ENCODE peak calls at places on chromosomes 6 and 20, in nine cellular contexts. One of them, this sample, is unnamed.

GRCh38 chr6:134293659-134294161 is 24.2 kb downstream of the SGK1 start:
- DNase-seq in endothelial cell of umbilical vein: no peak
- DNase-seq in HepG2: no peak
- DNase-seq in ovary: no peak
- DNase-seq in heart right ventricle: no peak
- DNase-seq in transverse colon: no peak
- DNase-seq in choroid plexus epithelial cell: no peak
- DNase-seq in adrenal gland: peak
- DNase-seq in CD8-positive, alpha-beta T cell: no peak
- DNase-seq in this sample: no peak

GRCh38 chr20:63857751-63858392 is 3.4 kb upstream of the ABHD16B start:
- DNase-seq in endothelial cell of umbilical vein: no peak
- DNase-seq in HepG2: no peak
- DNase-seq in ovary: peak
- DNase-seq in heart right ventricle: peak
- DNase-seq in transverse colon: no peak
- DNase-seq in choroid plexus epithelial cell: peak
- DNase-seq in adrenal gland: no peak
- DNase-seq in CD8-positive, alpha-beta T cell: no peak
- DNase-seq in this sample: peak

GRCh38 chr20:43800186-43800585 is 73.4 kb upstream of the GTSF1L start:
- DNase-seq in endothelial cell of umbilical vein: no peak
- DNase-seq in HepG2: no peak
- DNase-seq in ovary: no peak
- DNase-seq in heart right ventricle: no peak
- DNase-seq in transverse colon: no peak
- DNase-seq in choroid plexus epithelial cell: no peak
- DNase-seq in adrenal gland: no peak
- DNase-seq in CD8-positive, alpha-beta T cell: no peak
- DNase-seq in this sample: no peak

GRCh38 chr6:79280756-79281155 is 46.3 kb upstream of the HMGN3 start:
- DNase-seq in endothelial cell of umbilical vein: no peak
- DNase-seq in HepG2: no peak
- DNase-seq in ovary: no peak
- DNase-seq in heart right ventricle: no peak
- DNase-seq in transverse colon: no peak
- DNase-seq in choroid plexus epithelial cell: no peak
- DNase-seq in adrenal gland: no peak
- DNase-seq in CD8-positive, alpha-beta T cell: no peak
- DNase-seq in this sample: no peak

GRCh38 chr6:30830438-30830837 is 53.9 kb upstream of the DDR1 start:
- DNase-seq in endothelial cell of umbilical vein: no peak
- DNase-seq in HepG2: no peak
- DNase-seq in ovary: no peak
- DNase-seq in heart right ventricle: no peak
- DNase-seq in transverse colon: no peak
- DNase-seq in choroid plexus epithelial cell: no peak
- DNase-seq in adrenal gland: no peak
- DNase-seq in CD8-positive, alpha-beta T cell: no peak
- DNase-seq in this sample: no peak

GRCh38 chr6:35733633-35734032 is 3.2 kb upstream of the ARMC12 start:
- DNase-seq in endothelial cell of umbilical vein: no peak
- DNase-seq in HepG2: no peak
- DNase-seq in ovary: no peak
- DNase-seq in heart right ventricle: no peak
- DNase-seq in transverse colon: no peak
- DNase-seq in choroid plexus epithelial cell: no peak
- DNase-seq in adrenal gland: no peak
- DNase-seq in CD8-positive, alpha-beta T cell: no peak
- DNase-seq in this sample: no peak

GRCh38 chr6:34926655-34927054 is 37.6 kb downstream of the ANKS1A start:
- DNase-seq in endothelial cell of umbilical vein: no peak
- DNase-seq in HepG2: no peak
- DNase-seq in ovary: no peak
- DNase-seq in heart right ventricle: no peak
- DNase-seq in transverse colon: no peak
- DNase-seq in choroid plexus epithelial cell: peak
- DNase-seq in adrenal gland: no peak
- DNase-seq in CD8-positive, alpha-beta T cell: no peak
- DNase-seq in this sample: peak

GRCh38 chr6:12957321-12958051 is 240.9 kb downstream of the PHACTR1 start:
- DNase-seq in endothelial cell of umbilical vein: peak
- DNase-seq in HepG2: no peak
- DNase-seq in ovary: peak
- DNase-seq in heart right ventricle: peak
- DNase-seq in transverse colon: peak
- DNase-seq in choroid plexus epithelial cell: peak
- DNase-seq in adrenal gland: peak
- DNase-seq in CD8-positive, alpha-beta T cell: peak
- DNase-seq in this sample: peak

GRCh38 chr6:101393291-101394251 is at the start of gene GRIK2:
- DNase-seq in endothelial cell of umbilical vein: peak
- DNase-seq in HepG2: no peak
- DNase-seq in ovary: no peak
- DNase-seq in heart right ventricle: peak
- DNase-seq in transverse colon: peak
- DNase-seq in choroid plexus epithelial cell: no peak
- DNase-seq in adrenal gland: peak
- DNase-seq in CD8-positive, alpha-beta T cell: no peak
- DNase-seq in this sample: peak

GRCh38 chr20:58888521-58889333 is 36.2 kb downstream of the GNAS start:
- DNase-seq in endothelial cell of umbilical vein: peak
- DNase-seq in HepG2: peak
- DNase-seq in ovary: peak
- DNase-seq in heart right ventricle: peak
- DNase-seq in transverse colon: peak
- DNase-seq in choroid plexus epithelial cell: peak
- DNase-seq in adrenal gland: peak
- DNase-seq in CD8-positive, alpha-beta T cell: peak
- DNase-seq in this sample: peak

DNA sequence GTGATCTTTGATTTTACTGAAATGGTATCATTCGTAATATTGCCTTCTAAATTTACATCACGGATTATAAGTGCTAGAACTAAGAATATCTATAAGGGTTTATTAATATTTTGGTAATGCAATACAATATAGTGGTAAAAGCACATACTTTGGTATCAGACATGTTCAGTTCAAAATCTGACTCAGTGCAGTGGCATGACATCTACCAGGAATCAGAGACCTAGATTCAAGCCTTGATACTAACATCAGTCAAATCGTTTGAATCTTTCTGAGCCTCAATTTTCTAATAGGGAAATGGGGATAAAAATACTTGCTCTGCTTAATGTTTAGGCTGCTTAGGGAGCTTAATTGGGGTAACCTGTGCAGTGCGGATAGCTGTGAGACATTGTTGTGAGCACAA is 488.0 kb downstream of the BCKDHB start:
- DNase-seq in endothelial cell of umbilical vein: no peak
- DNase-seq in HepG2: no peak
- DNase-seq in ovary: no peak
- DNase-seq in heart right ventricle: no peak
- DNase-seq in transverse colon: no peak
- DNase-seq in choroid plexus epithelial cell: peak
- DNase-seq in adrenal gland: no peak
- DNase-seq in CD8-positive, alpha-beta T cell: no peak
- DNase-seq in this sample: peak
- TF ChIP-seq CTCF in endothelial cell of umbilical vein: no peak
- TF ChIP-seq CTCF in HepG2: no peak
- TF ChIP-seq CTCF in ovary: no peak
- TF ChIP-seq CTCF in heart right ventricle: no peak
- TF ChIP-seq CTCF in transverse colon: no peak
- TF ChIP-seq CTCF in choroid plexus epithelial cell: no peak
- TF ChIP-seq CTCF in adrenal gland: no peak
- TF ChIP-seq CTCF in CD8-positive, alpha-beta T cell: no peak
- TF ChIP-seq CTCF in this sample: no peak

GRCh38 chr6:15032015-15032414 is 213.9 kb upstream of the JARID2 start:
- DNase-seq in endothelial cell of umbilical vein: no peak
- DNase-seq in HepG2: no peak
- DNase-seq in ovary: no peak
- DNase-seq in heart right ventricle: no peak
- DNase-seq in transverse colon: no peak
- DNase-seq in choroid plexus epithelial cell: no peak
- DNase-seq in adrenal gland: no peak
- DNase-seq in CD8-positive, alpha-beta T cell: no peak
- DNase-seq in this sample: no peak
- H3K4me3 ChIP-seq in endothelial cell of umbilical vein: no peak
- H3K4me3 ChIP-seq in HepG2: no peak
- H3K4me3 ChIP-seq in ovary: no peak
- H3K4me3 ChIP-seq in heart right ventricle: no peak
- H3K4me3 ChIP-seq in transverse colon: no peak
- H3K4me3 ChIP-seq in choroid plexus epithelial cell: no peak
- H3K4me3 ChIP-seq in adrenal gland: no peak
- H3K4me3 ChIP-seq in CD8-positive, alpha-beta T cell: no peak
- H3K4me3 ChIP-seq in this sample: no peak

GRCh38 chr20:53666144-53666543 is 72.5 kb upstream of the ZNF217 start:
- DNase-seq in endothelial cell of umbilical vein: no peak
- DNase-seq in HepG2: no peak
- DNase-seq in ovary: no peak
- DNase-seq in heart right ventricle: no peak
- DNase-seq in transverse colon: peak
- DNase-seq in choroid plexus epithelial cell: no peak
- DNase-seq in adrenal gland: no peak
- DNase-seq in CD8-positive, alpha-beta T cell: no peak
- DNase-seq in this sample: no peak

GRCh38 chr20:53672484-53673129 is 79.0 kb upstream of the ZNF217 start:
- DNase-seq in endothelial cell of umbilical vein: no peak
- DNase-seq in HepG2: no peak
- DNase-seq in ovary: no peak
- DNase-seq in heart right ventricle: no peak
- DNase-seq in transverse colon: no peak
- DNase-seq in choroid plexus epithelial cell: peak
- DNase-seq in adrenal gland: no peak
- DNase-seq in CD8-positive, alpha-beta T cell: no peak
- DNase-seq in this sample: peak

GRCh38 chr20:53668981-53669380 is 75.3 kb upstream of the ZNF217 start:
- DNase-seq in endothelial cell of umbilical vein: no peak
- DNase-seq in HepG2: no peak
- DNase-seq in ovary: no peak
- DNase-seq in heart right ventricle: no peak
- DNase-seq in transverse colon: peak
- DNase-seq in choroid plexus epithelial cell: no peak
- DNase-seq in adrenal gland: no peak
- DNase-seq in CD8-positive, alpha-beta T cell: no peak
- DNase-seq in this sample: no peak

GRCh38 chr20:53676519-53676822 is 82.8 kb upstream of the ZNF217 start:
- DNase-seq in endothelial cell of umbilical vein: no peak
- DNase-seq in HepG2: no peak
- DNase-seq in ovary: no peak
- DNase-seq in heart right ventricle: no peak
- DNase-seq in transverse colon: no peak
- DNase-seq in choroid plexus epithelial cell: no peak
- DNase-seq in adrenal gland: no peak
- DNase-seq in CD8-positive, alpha-beta T cell: no peak
- DNase-seq in this sample: no peak

DNA sequence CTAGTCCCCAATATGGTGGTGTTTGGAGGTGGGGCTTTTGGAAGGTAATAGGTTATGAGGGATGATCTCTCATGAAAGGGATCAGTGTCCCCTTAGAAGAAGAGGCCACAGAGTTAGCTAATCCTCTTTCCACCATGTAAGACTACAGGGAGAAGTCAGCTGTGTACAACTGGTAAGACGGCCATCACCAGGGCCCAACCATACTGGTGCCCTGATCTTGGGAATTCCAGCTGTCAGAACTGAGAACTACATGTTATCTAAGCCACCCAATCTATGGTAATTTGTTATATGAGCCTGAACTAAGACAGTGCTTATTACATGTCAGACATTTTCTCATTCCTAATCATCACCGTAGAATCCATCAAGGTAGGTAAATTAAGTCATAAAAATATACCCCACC is 77.7 kb upstream of the ZNF217 start:
- DNase-seq in endothelial cell of umbilical vein: no peak
- DNase-seq in HepG2: no peak
- DNase-seq in ovary: no peak
- DNase-seq in heart right ventricle: no peak
- DNase-seq in transverse colon: no peak
- DNase-seq in choroid plexus epithelial cell: no peak
- DNase-seq in adrenal gland: no peak
- DNase-seq in CD8-positive, alpha-beta T cell: no peak
- DNase-seq in this sample: no peak
- TF ChIP-seq CTCF in endothelial cell of umbilical vein: no peak
- TF ChIP-seq CTCF in HepG2: no peak
- TF ChIP-seq CTCF in ovary: no peak
- TF ChIP-seq CTCF in heart right ventricle: no peak
- TF ChIP-seq CTCF in transverse colon: no peak
- TF ChIP-seq CTCF in choroid plexus epithelial cell: no peak
- TF ChIP-seq CTCF in adrenal gland: no peak
- TF ChIP-seq CTCF in CD8-positive, alpha-beta T cell: no peak
- TF ChIP-seq CTCF in this sample: no peak

GRCh38 chr6:139133272-139133671 is 1.6 kb upstream of the HECA start:
- DNase-seq in endothelial cell of umbilical vein: no peak
- DNase-seq in HepG2: peak
- DNase-seq in ovary: peak
- DNase-seq in heart right ventricle: no peak
- DNase-seq in transverse colon: peak
- DNase-seq in choroid plexus epithelial cell: no peak
- DNase-seq in adrenal gland: no peak
- DNase-seq in CD8-positive, alpha-beta T cell: no peak
- DNase-seq in this sample: no peak

GRCh38 chr6:139131736-139132285 is 3.1 kb upstream of the HECA start:
- DNase-seq in endothelial cell of umbilical vein: no peak
- DNase-seq in HepG2: no peak
- DNase-seq in ovary: no peak
- DNase-seq in heart right ventricle: no peak
- DNase-seq in transverse colon: no peak
- DNase-seq in choroid plexus epithelial cell: no peak
- DNase-seq in adrenal gland: no peak
- DNase-seq in CD8-positive, alpha-beta T cell: no peak
- DNase-seq in this sample: no peak

GRCh38 chr6:139134817-139135577 is at the start of gene HECA:
- DNase-seq in endothelial cell of umbilical vein: peak
- DNase-seq in HepG2: peak
- DNase-seq in ovary: peak
- DNase-seq in heart right ventricle: peak
- DNase-seq in transverse colon: peak
- DNase-seq in choroid plexus epithelial cell: peak
- DNase-seq in adrenal gland: peak
- DNase-seq in CD8-positive, alpha-beta T cell: peak
- DNase-seq in this sample: peak

GRCh38 chr6:139135578-139136545 is 982 bp downstream of the HECA start:
- DNase-seq in endothelial cell of umbilical vein: peak
- DNase-seq in HepG2: no peak
- DNase-seq in ovary: peak
- DNase-seq in heart right ventricle: peak
- DNase-seq in transverse colon: peak
- DNase-seq in choroid plexus epithelial cell: peak
- DNase-seq in adrenal gland: peak
- DNase-seq in CD8-positive, alpha-beta T cell: peak
- DNase-seq in this sample: peak

DNA sequence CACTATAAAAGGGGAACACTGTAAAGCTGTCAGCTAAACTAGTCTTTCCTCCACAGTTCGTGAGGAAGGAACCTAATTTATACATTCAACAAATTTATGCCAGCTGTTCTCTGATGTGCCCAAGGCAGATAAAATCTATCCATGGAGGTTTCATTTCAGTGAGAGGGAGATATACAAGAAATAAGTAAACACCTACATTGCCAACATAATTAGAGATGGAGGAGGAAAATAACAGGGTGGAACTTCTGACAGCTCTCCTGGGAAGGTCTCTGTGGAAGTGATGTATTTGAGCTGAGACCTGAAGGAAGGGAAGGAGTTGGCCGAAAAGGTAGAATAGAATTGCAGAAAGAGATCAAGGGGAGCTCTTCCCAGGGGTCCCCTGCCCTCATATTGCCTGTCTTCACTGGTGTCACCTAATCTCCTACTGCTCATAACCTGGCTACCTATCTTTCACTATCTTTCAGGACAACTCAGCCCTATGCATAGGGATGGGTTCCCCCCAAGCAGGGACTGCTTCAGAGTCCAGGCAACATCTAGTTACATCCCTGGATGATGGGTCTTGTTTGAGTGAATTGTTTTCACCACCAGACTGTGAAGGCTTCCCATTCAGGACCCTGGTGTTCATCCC is 1.0 kb upstream of the HECA start:
- DNase-seq in endothelial cell of umbilical vein: no peak
- DNase-seq in HepG2: no peak
- DNase-seq in ovary: peak
- DNase-seq in heart right ventricle: no peak
- DNase-seq in transverse colon: no peak
- DNase-seq in choroid plexus epithelial cell: no peak
- DNase-seq in adrenal gland: no peak
- DNase-seq in CD8-positive, alpha-beta T cell: no peak
- DNase-seq in this sample: no peak
- H3K4me3 ChIP-seq in endothelial cell of umbilical vein: no peak
- H3K4me3 ChIP-seq in HepG2: no peak
- H3K4me3 ChIP-seq in ovary: no peak
- H3K4me3 ChIP-seq in heart right ventricle: no peak
- H3K4me3 ChIP-seq in transverse colon: no peak
- H3K4me3 ChIP-seq in choroid plexus epithelial cell: no peak
- H3K4me3 ChIP-seq in adrenal gland: no peak
- H3K4me3 ChIP-seq in CD8-positive, alpha-beta T cell: no peak
- H3K4me3 ChIP-seq in this sample: peak